ENCODE peak calls at places on chromosome 16, in eight cellular contexts. One of them, this sample, is unnamed.

GRCh38 chr16:24769806-24770205 is 40.4 kb downstream of the TNRC6A start:
- DNase-seq in cardiac fibroblast: peak; percentile 64
- DNase-seq in testis: no peak
- DNase-seq in heart left ventricle: no peak
- DNase-seq in SK-N-SH: no peak
- DNase-seq in glutamatergic neuron: no peak
- DNase-seq in CD8-positive, alpha-beta T cell: no peak
- DNase-seq in GM23338: no peak
- DNase-seq in this sample: no peak

GRCh38 chr16:10694306-10694705 is 424 bp downstream of the TEKT5 start:
- DNase-seq in cardiac fibroblast: no peak
- DNase-seq in testis: no peak
- DNase-seq in heart left ventricle: no peak
- DNase-seq in SK-N-SH: no peak
- DNase-seq in glutamatergic neuron: no peak
- DNase-seq in CD8-positive, alpha-beta T cell: no peak
- DNase-seq in GM23338: no peak
- DNase-seq in this sample: no peak

GRCh38 chr16:78607465-78607864 is 508.0 kb downstream of the WWOX start:
- DNase-seq in cardiac fibroblast: peak; percentile 19
- DNase-seq in testis: peak; percentile 17
- DNase-seq in heart left ventricle: no peak
- DNase-seq in SK-N-SH: no peak
- DNase-seq in glutamatergic neuron: no peak
- DNase-seq in CD8-positive, alpha-beta T cell: no peak
- DNase-seq in GM23338: no peak
- DNase-seq in this sample: no peak

GRCh38 chr16:80107900-80108299 is 432.9 kb upstream of the DYNLRB2 start:
- DNase-seq in cardiac fibroblast: peak; percentile 15
- DNase-seq in testis: no peak
- DNase-seq in heart left ventricle: no peak
- DNase-seq in SK-N-SH: no peak
- DNase-seq in glutamatergic neuron: no peak
- DNase-seq in CD8-positive, alpha-beta T cell: no peak
- DNase-seq in GM23338: no peak
- DNase-seq in this sample: no peak

GRCh38 chr16:79375351-79375750 is 225.2 kb downstream of the MAF start:
- DNase-seq in cardiac fibroblast: no peak
- DNase-seq in testis: no peak
- DNase-seq in heart left ventricle: no peak
- DNase-seq in SK-N-SH: no peak
- DNase-seq in glutamatergic neuron: no peak
- DNase-seq in CD8-positive, alpha-beta T cell: no peak
- DNase-seq in GM23338: no peak
- DNase-seq in this sample: no peak

GRCh38 chr16:11570796-11571195 is 15.9 kb downstream of the LITAF start:
- DNase-seq in cardiac fibroblast: no peak
- DNase-seq in testis: no peak
- DNase-seq in heart left ventricle: no peak
- DNase-seq in SK-N-SH: no peak
- DNase-seq in glutamatergic neuron: no peak
- DNase-seq in CD8-positive, alpha-beta T cell: no peak
- DNase-seq in GM23338: no peak
- DNase-seq in this sample: no peak

GRCh38 chr16:54425681-54426549 is 139.3 kb upstream of the IRX3 start:
- DNase-seq in cardiac fibroblast: no peak
- DNase-seq in testis: no peak
- DNase-seq in heart left ventricle: no peak
- DNase-seq in SK-N-SH: no peak
- DNase-seq in glutamatergic neuron: no peak
- DNase-seq in CD8-positive, alpha-beta T cell: no peak
- DNase-seq in GM23338: no peak
- DNase-seq in this sample: no peak

GRCh38 chr16:51155199-51155607 is 4.1 kb upstream of the SALL1 start:
- DNase-seq in cardiac fibroblast: no peak
- DNase-seq in testis: no peak
- DNase-seq in heart left ventricle: no peak
- DNase-seq in SK-N-SH: peak; percentile 24
- DNase-seq in glutamatergic neuron: no peak
- DNase-seq in CD8-positive, alpha-beta T cell: no peak
- DNase-seq in GM23338: peak; percentile 75
- DNase-seq in this sample: no peak

GRCh38 chr16:20102021-20102420 is 28.3 kb upstream of the GPR139 start:
- DNase-seq in cardiac fibroblast: no peak
- DNase-seq in testis: no peak
- DNase-seq in heart left ventricle: no peak
- DNase-seq in SK-N-SH: no peak
- DNase-seq in glutamatergic neuron: no peak
- DNase-seq in CD8-positive, alpha-beta T cell: no peak
- DNase-seq in GM23338: no peak
- DNase-seq in this sample: no peak
- TF ChIP-seq CTCF in cardiac fibroblast: no peak
- TF ChIP-seq CTCF in testis: no peak
- TF ChIP-seq CTCF in heart left ventricle: no peak
- TF ChIP-seq CTCF in SK-N-SH: no peak
- TF ChIP-seq CTCF in glutamatergic neuron: no peak
- TF ChIP-seq CTCF in CD8-positive, alpha-beta T cell: no peak
- TF ChIP-seq CTCF in GM23338: no peak
- TF ChIP-seq CTCF in this sample: no peak

GRCh38 chr16:84593825-84594724 is 23.8 kb downstream of the COTL1 start:
- DNase-seq in cardiac fibroblast: no peak
- DNase-seq in testis: peak; percentile 45
- DNase-seq in heart left ventricle: no peak
- DNase-seq in SK-N-SH: peak; percentile 58
- DNase-seq in glutamatergic neuron: peak; percentile 40
- DNase-seq in CD8-positive, alpha-beta T cell: peak; percentile 88
- DNase-seq in GM23338: peak; percentile 64
- DNase-seq in this sample: no peak
- TF ChIP-seq CTCF in cardiac fibroblast: no peak
- TF ChIP-seq CTCF in testis: no peak
- TF ChIP-seq CTCF in heart left ventricle: no peak
- TF ChIP-seq CTCF in SK-N-SH: no peak
- TF ChIP-seq CTCF in glutamatergic neuron: no peak
- TF ChIP-seq CTCF in CD8-positive, alpha-beta T cell: no peak
- TF ChIP-seq CTCF in GM23338: no peak
- TF ChIP-seq CTCF in this sample: no peak

GRCh38 chr16:2724816-2725348 is 4.9 kb upstream of the PRSS27 start:
- DNase-seq in cardiac fibroblast: no peak
- DNase-seq in testis: no peak
- DNase-seq in heart left ventricle: no peak
- DNase-seq in SK-N-SH: no peak
- DNase-seq in glutamatergic neuron: no peak
- DNase-seq in CD8-positive, alpha-beta T cell: no peak
- DNase-seq in GM23338: no peak
- DNase-seq in this sample: no peak
- TF ChIP-seq CTCF in cardiac fibroblast: no peak
- TF ChIP-seq CTCF in testis: no peak
- TF ChIP-seq CTCF in heart left ventricle: no peak
- TF ChIP-seq CTCF in SK-N-SH: no peak
- TF ChIP-seq CTCF in glutamatergic neuron: no peak
- TF ChIP-seq CTCF in CD8-positive, alpha-beta T cell: no peak
- TF ChIP-seq CTCF in GM23338: no peak
- TF ChIP-seq CTCF in this sample: no peak

DNA sequence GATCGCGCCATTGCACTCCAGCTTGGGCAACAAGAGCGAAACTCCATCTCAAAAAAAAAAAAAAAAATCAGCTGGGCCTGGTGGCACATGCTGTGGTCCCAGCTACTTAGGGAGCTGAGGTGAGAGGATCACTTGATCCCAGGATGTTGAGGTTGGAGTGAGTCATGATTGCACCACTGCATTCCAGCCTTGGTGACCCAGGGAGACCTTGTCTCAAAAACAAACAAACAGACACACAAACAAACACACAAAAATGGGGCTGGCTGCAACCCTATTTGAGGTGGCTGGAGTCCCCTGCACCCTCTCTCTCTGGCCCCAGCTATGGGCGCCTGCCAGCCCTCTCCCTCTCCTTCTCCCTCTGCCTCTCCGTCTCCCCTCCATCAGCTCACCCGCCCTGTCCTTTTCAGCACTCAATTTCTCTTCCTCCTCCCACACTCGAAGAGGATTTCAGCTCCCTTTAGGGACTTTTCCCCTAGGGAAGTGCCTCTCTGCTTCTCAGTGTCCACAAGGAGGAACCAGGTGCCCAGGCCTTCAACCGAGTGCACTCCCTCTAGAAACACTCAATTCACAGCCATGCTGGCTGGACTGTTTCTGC is 17.5 kb upstream of the TFAP4 start:
- DNase-seq in cardiac fibroblast: peak; percentile 92
- DNase-seq in testis: no peak
- DNase-seq in heart left ventricle: no peak
- DNase-seq in SK-N-SH: peak; percentile 1
- DNase-seq in glutamatergic neuron: no peak
- DNase-seq in CD8-positive, alpha-beta T cell: no peak
- DNase-seq in GM23338: peak; percentile 60
- DNase-seq in this sample: no peak
- TF ChIP-seq CTCF in cardiac fibroblast: peak; percentile 20
- TF ChIP-seq CTCF in testis: no peak
- TF ChIP-seq CTCF in heart left ventricle: no peak
- TF ChIP-seq CTCF in SK-N-SH: no peak
- TF ChIP-seq CTCF in glutamatergic neuron: no peak
- TF ChIP-seq CTCF in CD8-positive, alpha-beta T cell: no peak
- TF ChIP-seq CTCF in GM23338: no peak
- TF ChIP-seq CTCF in this sample: no peak

DNA sequence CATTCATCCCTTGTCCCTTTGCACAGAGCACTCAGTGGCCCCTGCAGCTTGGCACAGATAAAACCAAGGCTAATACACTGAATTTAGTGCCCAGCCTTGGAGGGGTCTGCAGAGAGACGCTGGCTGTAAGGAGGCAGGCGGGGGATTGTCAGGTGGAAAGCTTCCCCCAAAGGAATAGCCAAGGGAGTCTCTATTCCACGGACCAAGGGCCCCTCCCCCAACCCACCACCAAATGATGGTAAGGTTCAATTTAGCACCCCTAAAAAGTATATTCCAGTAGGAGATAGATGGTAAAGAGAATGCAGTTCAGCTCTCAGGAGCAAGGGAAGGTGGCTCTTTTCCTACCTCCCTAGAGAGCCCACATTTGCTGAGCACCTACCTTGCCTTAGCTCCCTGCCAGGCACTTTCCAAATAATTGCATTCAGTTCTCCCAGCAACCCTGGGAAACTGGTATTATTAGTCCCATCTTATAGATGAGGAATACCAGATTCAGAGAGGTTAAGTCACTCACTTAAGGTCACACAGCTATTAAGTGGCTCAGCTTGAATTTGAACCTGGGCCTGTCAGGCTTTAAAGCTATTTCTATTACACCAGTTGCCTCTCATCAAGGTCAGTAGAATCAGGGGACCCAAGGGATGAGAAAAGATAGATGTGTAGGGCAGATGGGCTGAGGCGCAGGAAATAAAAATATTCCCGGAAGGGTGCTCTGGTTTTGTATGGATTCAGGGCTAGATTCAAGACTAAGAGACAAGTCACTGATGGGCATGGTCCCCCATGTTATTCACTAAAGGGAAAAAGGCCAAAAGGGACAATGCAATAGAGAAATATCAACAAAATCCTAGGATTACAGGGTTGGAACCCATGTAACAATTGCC is 20.0 kb upstream of the ZFHX3 start:
- DNase-seq in cardiac fibroblast: no peak
- DNase-seq in testis: no peak
- DNase-seq in heart left ventricle: no peak
- DNase-seq in SK-N-SH: no peak
- DNase-seq in glutamatergic neuron: no peak
- DNase-seq in CD8-positive, alpha-beta T cell: no peak
- DNase-seq in GM23338: no peak
- DNase-seq in this sample: no peak
- TF ChIP-seq CTCF in cardiac fibroblast: no peak
- TF ChIP-seq CTCF in testis: no peak
- TF ChIP-seq CTCF in heart left ventricle: no peak
- TF ChIP-seq CTCF in SK-N-SH: peak; percentile 28
- TF ChIP-seq CTCF in glutamatergic neuron: no peak
- TF ChIP-seq CTCF in CD8-positive, alpha-beta T cell: no peak
- TF ChIP-seq CTCF in GM23338: no peak
- TF ChIP-seq CTCF in this sample: no peak

GRCh38 chr16:46853713-46854443 is 22.9 kb upstream of the C16orf87 start:
- DNase-seq in cardiac fibroblast: peak; percentile 77
- DNase-seq in testis: peak; percentile 88
- DNase-seq in heart left ventricle: peak; percentile 77
- DNase-seq in SK-N-SH: peak; percentile 83
- DNase-seq in glutamatergic neuron: peak; percentile 87
- DNase-seq in CD8-positive, alpha-beta T cell: peak; percentile 71
- DNase-seq in GM23338: peak; percentile 93
- DNase-seq in this sample: peak; percentile 71

GRCh38 chr16:46848768-46849764 is 18.1 kb upstream of the C16orf87 start:
- DNase-seq in cardiac fibroblast: no peak
- DNase-seq in testis: no peak
- DNase-seq in heart left ventricle: no peak
- DNase-seq in SK-N-SH: no peak
- DNase-seq in glutamatergic neuron: no peak
- DNase-seq in CD8-positive, alpha-beta T cell: no peak
- DNase-seq in GM23338: no peak
- DNase-seq in this sample: no peak

GRCh38 chr16:46852130-46852529 is 21.1 kb upstream of the C16orf87 start:
- DNase-seq in cardiac fibroblast: no peak
- DNase-seq in testis: no peak
- DNase-seq in heart left ventricle: no peak
- DNase-seq in SK-N-SH: no peak
- DNase-seq in glutamatergic neuron: no peak
- DNase-seq in CD8-positive, alpha-beta T cell: no peak
- DNase-seq in GM23338: no peak
- DNase-seq in this sample: no peak

GRCh38 chr16:46854846-46855245 is 23.9 kb upstream of the C16orf87 start:
- DNase-seq in cardiac fibroblast: no peak
- DNase-seq in testis: no peak
- DNase-seq in heart left ventricle: no peak
- DNase-seq in SK-N-SH: no peak
- DNase-seq in glutamatergic neuron: no peak
- DNase-seq in CD8-positive, alpha-beta T cell: no peak
- DNase-seq in GM23338: no peak
- DNase-seq in this sample: no peak

DNA sequence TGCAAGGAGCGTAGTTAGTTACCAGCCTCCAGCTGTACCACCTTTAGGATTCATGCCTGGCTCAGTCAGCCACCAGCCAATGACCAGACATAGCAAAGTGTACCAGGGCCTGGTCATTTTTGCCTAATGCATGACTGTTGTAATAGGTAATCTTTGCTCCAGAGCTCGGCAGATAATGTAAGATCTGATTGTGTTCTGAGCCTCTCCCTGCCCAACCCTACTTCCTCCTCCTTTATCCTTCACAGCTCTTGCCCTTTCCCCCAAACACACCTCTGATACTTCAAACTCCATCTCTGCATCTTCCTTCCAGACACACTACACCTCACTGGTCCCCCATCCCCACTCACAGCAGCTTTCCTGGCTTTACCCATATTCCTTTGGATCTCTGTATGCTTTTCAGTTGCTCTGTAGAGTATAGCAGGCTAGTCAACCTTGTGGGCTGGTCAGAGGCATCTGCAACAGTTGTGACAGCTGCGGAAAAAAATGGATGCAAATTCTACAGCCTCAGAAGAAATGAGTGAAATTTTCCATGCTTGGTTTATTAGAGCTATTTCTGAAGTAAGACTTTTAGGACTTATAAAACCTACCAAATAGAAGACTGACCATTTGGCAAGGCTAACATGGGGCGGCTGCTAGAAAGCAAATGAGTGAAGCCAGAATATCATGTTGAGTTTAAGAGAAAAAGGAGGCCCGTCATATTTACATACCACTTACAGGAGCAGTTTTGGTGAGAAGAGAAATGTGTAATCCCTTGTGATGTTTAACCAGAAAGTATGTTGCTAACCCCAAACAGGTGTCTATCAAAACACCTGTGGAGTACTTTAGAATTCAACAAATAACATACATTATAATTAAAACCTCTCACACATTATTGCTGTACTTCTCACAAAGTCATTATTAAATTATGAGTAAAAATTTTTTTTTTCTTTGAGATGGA is 19.9 kb upstream of the C16orf87 start:
- DNase-seq in cardiac fibroblast: no peak
- DNase-seq in testis: no peak
- DNase-seq in heart left ventricle: no peak
- DNase-seq in SK-N-SH: no peak
- DNase-seq in glutamatergic neuron: no peak
- DNase-seq in CD8-positive, alpha-beta T cell: no peak
- DNase-seq in GM23338: no peak
- DNase-seq in this sample: no peak
- TF ChIP-seq CTCF in cardiac fibroblast: no peak
- TF ChIP-seq CTCF in testis: no peak
- TF ChIP-seq CTCF in heart left ventricle: no peak
- TF ChIP-seq CTCF in SK-N-SH: no peak
- TF ChIP-seq CTCF in glutamatergic neuron: no peak
- TF ChIP-seq CTCF in CD8-positive, alpha-beta T cell: no peak
- TF ChIP-seq CTCF in GM23338: no peak
- TF ChIP-seq CTCF in this sample: no peak

This sample was measured in progenitor cell of endocrine pancreas.